ENCODE peak calls at places on chromosomes 4 and X, in six cellular contexts. T is A549, L is kidney epithelial cell, A is heart left ventricle, D is cardiac muscle cell, V is HCT116. O is an unnamed sample.

GRCh38 chr4:186021461-186022167 is 47.3 kb upstream of the TLR3 start:
- DNase-seq in T (peak; percentile 14), L (peak; percentile 12), A (no peak), D (peak; percentile 66), V (no peak), O (no peak)

GRCh38 chrX:20664774-20665173 is 398.1 kb upstream of the RPS6KA3 start:
- DNase-seq in T (no peak), L (no peak), A (no peak), D (no peak), V (no peak), O (no peak)

GRCh38 chr4:154467886-154468285 is 23.7 kb downstream of the DCHS2 start:
- DNase-seq in T (no peak), L (no peak), A (no peak), D (no peak), V (no peak), O (no peak)

GRCh38 chrX:111671668-111672067 is 9.3 kb upstream of the ALG13 start:
- DNase-seq in T (no peak), L (no peak), A (no peak), D (peak; percentile 21), V (no peak), O (no peak)

GRCh38 chr4:152399246-152399645 is 136.6 kb downstream of the FBXW7 start:
- DNase-seq in T (no peak), L (no peak), A (no peak), D (no peak), V (no peak), O (no peak)

GRCh38 chr4:32789026-32789608 is 2068.9 kb downstream of the PCDH7 start:
- DNase-seq in T (no peak), L (peak; percentile 42), A (no peak), D (peak; percentile 47), V (no peak), O (no peak)

GRCh38 chr4:150130953-150131352 is 52.7 kb downstream of the DCLK2 start:
- DNase-seq in T (no peak), L (no peak), A (no peak), D (peak; percentile 50), V (no peak), O (no peak)

GRCh38 chr4:88511236-88511635 is 12.3 kb downstream of the PYURF start:
- DNase-seq in T (no peak), L (no peak), A (no peak), D (no peak), V (no peak), O (no peak)

GRCh38 chrX:110182362-110182761 is 135.5 kb downstream of the AMMECR1 start:
- DNase-seq in T (no peak), L (no peak), A (no peak), D (no peak), V (no peak), O (no peak)

GRCh38 chr4:38930696-38931095 is 63.1 kb downstream of the FAM114A1 start:
- DNase-seq in T (no peak), L (no peak), A (no peak), D (no peak), V (no peak), O (no peak)

GRCh38 chr4:138759508-138759907 is 256.1 kb upstream of the NOCT start:
- DNase-seq in T (no peak), L (no peak), A (no peak), D (no peak), V (no peak), O (no peak)

GRCh38 chr4:53281438-53281837 is 84.4 kb downstream of the SCFD2 start:
- DNase-seq in T (no peak), L (no peak), A (no peak), D (peak; percentile 12), V (no peak), O (no peak)

GRCh38 chrX:134542485-134542884 is 82.5 kb downstream of the HPRT1 start:
- DNase-seq in T (no peak), L (no peak), A (peak; percentile 25), D (peak; percentile 88), V (no peak), O (no peak)

GRCh38 chrX:71067727-71068051 is 445 bp downstream of the SNX12 start:
- DNase-seq in T (no peak), L (no peak), A (no peak), D (no peak), V (no peak), O (no peak)

GRCh38 chr4:86185659-86186058 is 174.2 kb downstream of the MAPK10 start:
- DNase-seq in T (no peak), L (no peak), A (no peak), D (no peak), V (no peak), O (no peak)

GRCh38 chrX:21986596-21986995 is 45.5 kb upstream of the PHEX start:
- DNase-seq in T (no peak), L (no peak), A (no peak), D (no peak), V (no peak), O (no peak)

GRCh38 chr4:75306496-75306895 is 207.7 kb downstream of the RCHY1 start:
- DNase-seq in T (no peak), L (no peak), A (no peak), D (no peak), V (no peak), O (peak; percentile 55)

GRCh38 chrX:30023451-30023850 is 191.9 kb upstream of the MAGEB2 start:
- DNase-seq in T (no peak), L (no peak), A (no peak), D (no peak), V (no peak), O (no peak)

GRCh38 chr4:17717301-17717700 is 64.1 kb downstream of the FAM184B start:
- DNase-seq in T (no peak), L (no peak), A (no peak), D (no peak), V (no peak), O (no peak)

GRCh38 chrX:41014776-41015175 is 70.5 kb upstream of the USP9X start:
- DNase-seq in T (no peak), L (no peak), A (no peak), D (peak; percentile 11), V (peak; percentile 51), O (no peak)

GRCh38 chr4:7516773-7517144 is 82.0 kb upstream of the PSAPL1 start:
- DNase-seq in T (no peak), L (no peak), A (peak; percentile 60), D (peak; percentile 11), V (no peak), O (no peak)

GRCh38 chr4:166957451-166957850 is 276.8 kb downstream of the SPOCK3 start:
- DNase-seq in T (no peak), L (no peak), A (no peak), D (no peak), V (no peak), O (no peak)

GRCh38 chr4:156496797-156497196 is 474.8 kb downstream of the PDGFC start:
- DNase-seq in T (no peak), L (no peak), A (no peak), D (no peak), V (no peak), O (no peak)

GRCh38 chrX:8105531-8105930 is 65.5 kb downstream of the VCX2 start:
- DNase-seq in T (no peak), L (no peak), A (no peak), D (no peak), V (no peak), O (no peak)

GRCh38 chr4:10130190-10130888 is 13.7 kb upstream of the WDR1 start:
- DNase-seq in T (no peak), L (no peak), A (no peak), D (no peak), V (no peak), O (no peak)

GRCh38 chr4:138919094-138919936 is 96.3 kb upstream of the NOCT start:
- DNase-seq in T (peak; percentile 54), L (peak; percentile 28), A (peak; percentile 57), D (peak; percentile 82), V (peak; percentile 66), O (peak; percentile 62)

GRCh38 chrX:40097101-40097491 is 662 bp downstream of the BCOR start:
- DNase-seq in T (peak; percentile 23), L (no peak), A (peak; percentile 43), D (peak; percentile 25), V (no peak), O (no peak)

GRCh38 chrX:72045552-72046277 is 86.0 kb downstream of the RTL5 start:
- DNase-seq in T (no peak), L (peak; percentile 21), A (no peak), D (no peak), V (no peak), O (peak; percentile 88)

GRCh38 chr4:104393649-104394048 is 101.0 kb downstream of the CXXC4 start:
- DNase-seq in T (no peak), L (no peak), A (no peak), D (no peak), V (no peak), O (no peak)

GRCh38 chrX:24956828-24957227 is 58.9 kb downstream of the ARX start:
- DNase-seq in T (no peak), L (no peak), A (no peak), D (peak; percentile 2), V (no peak), O (peak; percentile 2)

GRCh38 chr4:19850909-19851308 is 400.8 kb upstream of the SLIT2 start:
- DNase-seq in T (no peak), L (peak; percentile 75), A (no peak), D (peak; percentile 60), V (peak; percentile 31), O (no peak)

GRCh38 chr4:42484630-42485029 is 87.3 kb downstream of the SHISA3 start:
- DNase-seq in T (no peak), L (no peak), A (no peak), D (no peak), V (no peak), O (no peak)
- H3K4me3 ChIP-seq in T (no peak overlapping the region), L (no peak overlapping the region), A (no peak overlapping the region), D (no peak overlapping the region), V (no peak overlapping the region), O (no peak overlapping the region)

GRCh38 chr4:48212165-48212564 is 57.5 kb downstream of the TEC start:
- DNase-seq in T (no peak), L (no peak), A (no peak), D (no peak), V (no peak), O (no peak)
- TF ChIP-seq CTCF in T (no peak), L (no peak), A (no peak), D (no peak), V (no peak), O (no peak)

GRCh38 chr4:77072195-77072753 is 3.5 kb downstream of the CCNI start:
- DNase-seq in T (no peak), L (no peak), A (no peak), D (no peak), V (no peak), O (peak; percentile 59)
- H3K4me3 ChIP-seq in T (no peak overlapping the region), L (no peak overlapping the region), A (no peak overlapping the region), D (no peak overlapping the region), V (no peak overlapping the region), O (peak overlapping the region; percentile 71)

DNA sequence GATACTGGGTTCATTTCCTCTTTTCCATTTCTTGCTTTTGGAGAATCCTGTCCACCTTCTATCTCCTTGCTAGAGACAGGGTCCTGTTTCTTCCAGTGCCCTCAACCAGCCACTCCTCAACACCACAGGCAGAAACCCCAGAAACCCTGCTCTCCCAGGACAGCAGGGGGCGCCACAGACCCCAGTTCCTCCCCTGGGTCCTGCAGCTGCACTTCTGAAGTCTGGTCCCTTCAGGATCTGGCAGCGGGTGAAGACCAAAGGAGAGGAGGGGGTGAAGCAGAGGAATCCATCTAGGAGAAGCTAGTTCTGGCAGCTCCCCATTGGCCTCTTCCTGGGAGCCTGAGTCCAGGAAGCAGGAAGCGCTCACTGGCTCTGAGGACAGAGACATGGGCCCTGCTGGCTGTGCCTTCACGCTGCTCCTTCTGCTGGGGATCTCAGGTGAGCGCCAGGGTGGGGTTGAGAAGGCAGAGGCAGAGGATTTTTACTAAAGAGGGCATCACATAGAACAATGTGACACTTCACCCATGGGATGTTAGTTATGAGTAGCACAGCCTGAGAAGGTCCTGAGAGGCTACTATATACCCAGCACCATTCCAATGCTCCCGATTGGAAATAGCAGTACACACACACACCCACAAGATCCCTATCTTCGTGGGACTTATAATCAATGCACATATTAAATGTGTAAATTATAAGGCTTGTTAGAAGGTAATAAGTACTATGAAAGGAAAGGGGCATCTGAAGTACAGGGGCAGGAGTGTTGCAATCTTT is at the start of gene PRSS48:
- DNase-seq in T (peak; percentile 34), L (no peak), A (peak; percentile 59), D (peak; percentile 72), V (peak; percentile 34), O (no peak)
- TF ChIP-seq CTCF in T (peak; percentile 59), L (peak; percentile 82), A (peak; percentile 63), D (peak; percentile 91), V (peak; percentile 99), O (peak; percentile 61)